ENCODE peak calls at places on chromosome 11, in ten cellular contexts. I is H1; A is ovary; U is endodermal cell; H is fibroblast of lung; P is BE2C; Z is CD4-positive, alpha-beta memory T cell; V is endothelial cell of umbilical vein; R is upper lobe of right lung; B is suprapubic skin. D is an unnamed sample.

GRCh38 chr11:829116-829945 is 1.6 kb downstream of the CRACR2B start:
- DNase-seq in I (peak; percentile 76), V (peak; percentile 92), P (no peak), H (no peak), B (no peak), A (no peak), Z (no peak), U (peak; percentile 76), R (no peak), D (no peak)

GRCh38 chr11:95451682-95452081 is 220.7 kb upstream of the SESN3 start:
- DNase-seq in A (no peak), V (peak; percentile 28), U (no peak), B (no peak), H (peak; percentile 87), I (no peak), P (no peak), R (no peak), Z (no peak), D (no peak)

GRCh38 chr11:637333-637592 is 194 bp downstream of the DRD4 start:
- DNase-seq in A (no peak), Z (no peak), B (no peak), U (no peak), P (no peak), V (no peak), H (no peak), R (no peak), I (no peak), D (no peak)

GRCh38 chr11:3169235-3169951 is 4.3 kb upstream of the OSBPL5 start:
- DNase-seq in I (no peak), V (peak; percentile 61), U (peak; percentile 87), B (peak; percentile 72), H (peak; percentile 75), P (no peak), R (peak; percentile 73), A (no peak), Z (no peak), D (peak; percentile 7)

GRCh38 chr11:43579171-43579918 is 101.2 kb upstream of the HSD17B12 start:
- DNase-seq in I (peak; percentile 86), V (peak; percentile 51), A (no peak), Z (peak; percentile 5), P (peak; percentile 60), U (peak; percentile 90), B (no peak), R (no peak), H (peak; percentile 37), D (no peak)

GRCh38 chr11:131025020-131025419 is 108.7 kb upstream of the SNX19 start:
- DNase-seq in Z (no peak), A (no peak), B (no peak), R (no peak), H (peak; percentile 64), P (no peak), U (peak; percentile 72), V (no peak), I (no peak), D (no peak)

GRCh38 chr11:33912405-33913361 is 20.8 kb upstream of the LMO2 start:
- DNase-seq in B (no peak), U (no peak), V (no peak), I (no peak), P (no peak), A (no peak), R (no peak), Z (no peak), H (peak; percentile 95), D (no peak)

GRCh38 chr11:73313652-73314051 is 5.6 kb downstream of the ARHGEF17 start:
- DNase-seq in Z (no peak), A (no peak), B (no peak), P (no peak), H (no peak), U (no peak), R (no peak), I (no peak), V (peak; percentile 44), D (no peak)

GRCh38 chr11:2837096-2837601 is 48.4 kb downstream of the CDKN1C start:
- DNase-seq in A (no peak), P (peak; percentile 20), H (no peak), Z (no peak), U (peak; percentile 85), R (peak; percentile 82), V (no peak), I (no peak), B (peak; percentile 83), D (no peak)

GRCh38 chr11:115220881-115221280 is 283.3 kb downstream of the CADM1 start:
- DNase-seq in B (no peak), H (no peak), Z (no peak), A (no peak), P (no peak), I (no peak), U (no peak), R (no peak), V (no peak), D (no peak)
- H3K4me1 ChIP-seq in B (no peaks in the 10 kb centered on the region), H (no peaks in the 10 kb centered on the region), Z (peaks cover 4% of the 10 kb centered on the region), A (peaks cover 2% of the 10 kb centered on the region), P (peaks cover 50% of the 10 kb centered on the region), I (peaks cover 8% of the 10 kb centered on the region), U (no peaks in the 10 kb centered on the region), R (no peaks in the 10 kb centered on the region), V (peaks cover 5% of the 10 kb centered on the region), D (peaks cover 23% of the 10 kb centered on the region)

GRCh38 chr11:80598905-80599304 is 1158.1 kb upstream of the TENM4 start:
- DNase-seq in U (no peak), Z (no peak), P (no peak), A (no peak), V (no peak), B (no peak), R (no peak), H (no peak), I (no peak), D (no peak)
- H3K4me3 ChIP-seq in U (no peak overlapping the region), Z (no peak overlapping the region), P (no peak overlapping the region), A (no peak overlapping the region), V (no peak overlapping the region), B (no peak overlapping the region), R (no peak overlapping the region), H (no peak overlapping the region), I (no peak overlapping the region), D (no peak overlapping the region)

DNA sequence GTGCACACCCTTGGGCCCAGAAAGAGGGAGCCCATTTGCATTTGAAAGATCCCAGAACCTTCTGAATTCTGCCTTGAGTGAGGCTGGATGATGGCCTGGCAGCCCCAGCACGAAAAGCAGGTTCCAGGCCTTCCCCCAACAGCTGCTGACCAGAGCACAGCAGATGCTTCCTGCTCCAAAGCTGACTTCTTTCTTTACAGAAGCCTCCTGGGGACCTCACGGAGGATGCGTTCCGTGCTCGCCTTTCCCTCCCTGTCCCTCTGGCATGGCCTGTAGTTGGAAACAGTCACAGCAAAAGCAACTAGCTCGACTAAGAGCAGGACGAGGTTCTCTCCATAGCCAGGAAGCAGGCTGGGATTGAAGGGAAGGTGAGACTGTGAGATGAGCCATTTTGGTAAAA is 107.7 kb upstream of the B3GAT1 start:
- DNase-seq in I (no peak), V (no peak), R (no peak), B (no peak), P (no peak), Z (no peak), A (no peak), U (no peak), H (no peak), D (no peak)
- H3K4me1 ChIP-seq in I (no peaks in the 10 kb centered on the region), V (no peaks in the 10 kb centered on the region), R (no peaks in the 10 kb centered on the region), B (no peaks in the 10 kb centered on the region), P (no peaks in the 10 kb centered on the region), Z (no peaks in the 10 kb centered on the region), A (no peaks in the 10 kb centered on the region), U (no peaks in the 10 kb centered on the region), H (no peaks in the 10 kb centered on the region), D (no peaks in the 10 kb centered on the region)

GRCh38 chr11:16924462-16924825 is 89.8 kb downstream of the PLEKHA7 start:
- DNase-seq in A (no peak), B (no peak), Z (no peak), I (no peak), R (no peak), P (no peak), U (no peak), V (no peak), H (no peak), D (no peak)
- H3K4me3 ChIP-seq in A (peak overlapping the region; percentile 40), B (peak overlapping the region; percentile 57), Z (no peak overlapping the region), I (no peak overlapping the region), R (peak overlapping the region; percentile 49), P (no peak overlapping the region), U (peak overlapping the region; percentile 82), V (no peak overlapping the region), H (no peak overlapping the region), D (no peak overlapping the region)

GRCh38 chr11:64880240-64881001 is 2.0 kb upstream of the EHD1 start:
- DNase-seq in H (no peak), A (no peak), P (no peak), R (no peak), I (no peak), B (no peak), Z (peak; percentile 55), U (no peak), V (no peak), D (no peak)
- H3K4me1 ChIP-seq in H (peaks cover 4% of the 10 kb centered on the region), A (peaks cover 12% of the 10 kb centered on the region), P (no peaks in the 10 kb centered on the region), R (peaks cover 41% of the 10 kb centered on the region), I (no peaks in the 10 kb centered on the region), B (peaks cover 61% of the 10 kb centered on the region), Z (peaks cover 50% of the 10 kb centered on the region), U (no peaks in the 10 kb centered on the region), V (peaks cover 23% of the 10 kb centered on the region), D (peaks cover 51% of the 10 kb centered on the region)

GRCh38 chr11:62753736-62754603 is at the start of gene ZBTB3:
- DNase-seq in P (peak; percentile 91), B (peak; percentile 99), Z (peak; percentile 99), H (peak; percentile 99), R (peak; percentile 97), A (peak; percentile 94), I (peak; percentile 97), U (peak; percentile 99), V (peak; percentile 100), D (peak; percentile 100)
- H3K4me3 ChIP-seq in P (peak within 1 kb of the TSS; percentile 79), B (peak within 1 kb of the TSS; percentile 78), Z (peak within 1 kb of the TSS; percentile 68), H (peak within 1 kb of the TSS; percentile 83), R (peak within 1 kb of the TSS; percentile 64), A (peak within 1 kb of the TSS; percentile 87), I (peak within 1 kb of the TSS; percentile 89), U (peak within 1 kb of the TSS; percentile 87), V (peak within 1 kb of the TSS; percentile 71), D (peak within 1 kb of the TSS; percentile 94)

GRCh38 chr11:126161146-126161458 is 50.3 kb downstream of the RPUSD4 start:
- DNase-seq in R (no peak), V (no peak), P (no peak), I (no peak), A (no peak), U (no peak), B (no peak), H (no peak), Z (no peak), D (no peak)

GRCh38 chr11:126164781-126165180 is 46.7 kb downstream of the RPUSD4 start:
- DNase-seq in I (no peak), A (no peak), U (no peak), V (no peak), H (no peak), B (no peak), R (no peak), P (no peak), Z (no peak), D (no peak)

GRCh38 chr11:126163779-126164178 is 47.7 kb downstream of the RPUSD4 start:
- DNase-seq in U (no peak), I (no peak), V (no peak), R (no peak), Z (no peak), A (no peak), B (no peak), H (no peak), P (no peak), D (no peak)

GRCh38 chr11:126162286-126163030 is 49.0 kb downstream of the RPUSD4 start:
- DNase-seq in R (no peak), U (no peak), B (no peak), A (no peak), V (no peak), Z (no peak), P (no peak), I (no peak), H (no peak), D (no peak)

GRCh38 chr11:126163074-126163700 is 48.3 kb downstream of the RPUSD4 start:
- DNase-seq in B (peak; percentile 86), R (no peak), A (no peak), I (no peak), V (no peak), H (peak; percentile 94), U (peak; percentile 64), Z (no peak), P (peak; percentile 61), D (no peak)
- H3K4me1 ChIP-seq in B (peaks cover 22% of the 10 kb centered on the region), R (no peaks in the 10 kb centered on the region), A (no peaks in the 10 kb centered on the region), I (peaks cover 12% of the 10 kb centered on the region), V (no peaks in the 10 kb centered on the region), H (peaks cover 2% of the 10 kb centered on the region), U (peaks cover 22% of the 10 kb centered on the region), Z (no peaks in the 10 kb centered on the region), P (peaks cover 42% of the 10 kb centered on the region), D (no peaks in the 10 kb centered on the region)

D was measured in CD4-positive, CD25-positive, alpha-beta regulatory T cell.